ENCODE peak calls at places on chromosomes 5 and 9, in six cellular contexts. Z is uterus; I is HCT116; U is CD4-positive, CD25-positive, alpha-beta regulatory T cell; M is IMR-90; Q is astrocyte. X is an unnamed sample.
A peak's percentile ranks its signal among the peaks of the same experiment; 100 is the strongest.

GRCh38 chr9:13110766-13111400 is 168.6 kb downstream of the MPDZ start:
- DNase-seq in I (no peak), M (no peak), Z (peak; percentile 27), U (no peak), Q (peak; percentile 31), X (no peak)

GRCh38 chr5:72844218-72844603 is 27.8 kb downstream of the TNPO1 start:
- DNase-seq in Q (no peak), U (no peak), I (no peak), M (no peak), Z (no peak), X (no peak)

GRCh38 chr9:3240651-3241268 is 285.0 kb downstream of the RFX3 start:
- DNase-seq in U (peak; percentile 77), Z (peak; percentile 40), I (peak; percentile 65), M (peak; percentile 63), Q (peak; percentile 44), X (peak; percentile 72)

GRCh38 chr5:35202319-35203111 is 27.8 kb downstream of the PRLR start:
- DNase-seq in U (peak; percentile 27), Z (no peak), M (peak; percentile 52), Q (peak; percentile 20), I (peak; percentile 36), X (peak; percentile 52)

GRCh38 chr5:65961644-65962043 is 35.3 kb downstream of the ERBIN start:
- DNase-seq in I (no peak), M (peak; percentile 79), Q (peak; percentile 76), Z (no peak), U (peak; percentile 13), X (no peak)

GRCh38 chr5:130066644-130067043 is 162.4 kb downstream of the CHSY3 start:
- DNase-seq in I (no peak), U (no peak), M (no peak), Z (no peak), Q (peak; percentile 32), X (no peak)

GRCh38 chr9:42388146-42388690 is 204.8 kb downstream of the SPATA31A6 start:
- DNase-seq in I (no peak), Z (no peak), Q (no peak), M (no peak), U (no peak), X (no peak)

GRCh38 chr9:132885691-132886357 is 7.1 kb downstream of the SPACA9 start:
- DNase-seq in M (no peak), Z (no peak), U (no peak), I (no peak), Q (no peak), X (peak; percentile 60)

GRCh38 chr5:81766611-81767010 is 15.7 kb upstream of the SSBP2 start:
- DNase-seq in Z (no peak), M (no peak), I (no peak), Q (no peak), U (no peak), X (no peak)

GRCh38 chr9:132488611-132489010 is 78.6 kb downstream of the CFAP77 start:
- DNase-seq in Q (no peak), I (no peak), Z (no peak), U (no peak), M (no peak), X (no peak)

GRCh38 chr9:27371382-27371781 is 74.4 kb upstream of the EQTN start:
- DNase-seq in M (no peak), Z (no peak), I (peak; percentile 22), U (no peak), Q (no peak), X (no peak)

GRCh38 chr9:113152699-113153098 is 1.9 kb downstream of the SLC31A2 start:
- DNase-seq in Z (no peak), Q (no peak), U (peak; percentile 26), I (no peak), M (no peak), X (no peak)

GRCh38 chr5:179907570-179908324 is at the start of gene TBC1D9B:
- DNase-seq in M (peak; percentile 45), I (no peak), Z (peak; percentile 65), U (peak; percentile 80), Q (peak; percentile 22), X (peak; percentile 82)

GRCh38 chr5:37437716-37438115 is 58.6 kb downstream of the WDR70 start:
- DNase-seq in Z (no peak), U (no peak), I (no peak), Q (peak; percentile 61), M (peak; percentile 6), X (no peak)

DNA sequence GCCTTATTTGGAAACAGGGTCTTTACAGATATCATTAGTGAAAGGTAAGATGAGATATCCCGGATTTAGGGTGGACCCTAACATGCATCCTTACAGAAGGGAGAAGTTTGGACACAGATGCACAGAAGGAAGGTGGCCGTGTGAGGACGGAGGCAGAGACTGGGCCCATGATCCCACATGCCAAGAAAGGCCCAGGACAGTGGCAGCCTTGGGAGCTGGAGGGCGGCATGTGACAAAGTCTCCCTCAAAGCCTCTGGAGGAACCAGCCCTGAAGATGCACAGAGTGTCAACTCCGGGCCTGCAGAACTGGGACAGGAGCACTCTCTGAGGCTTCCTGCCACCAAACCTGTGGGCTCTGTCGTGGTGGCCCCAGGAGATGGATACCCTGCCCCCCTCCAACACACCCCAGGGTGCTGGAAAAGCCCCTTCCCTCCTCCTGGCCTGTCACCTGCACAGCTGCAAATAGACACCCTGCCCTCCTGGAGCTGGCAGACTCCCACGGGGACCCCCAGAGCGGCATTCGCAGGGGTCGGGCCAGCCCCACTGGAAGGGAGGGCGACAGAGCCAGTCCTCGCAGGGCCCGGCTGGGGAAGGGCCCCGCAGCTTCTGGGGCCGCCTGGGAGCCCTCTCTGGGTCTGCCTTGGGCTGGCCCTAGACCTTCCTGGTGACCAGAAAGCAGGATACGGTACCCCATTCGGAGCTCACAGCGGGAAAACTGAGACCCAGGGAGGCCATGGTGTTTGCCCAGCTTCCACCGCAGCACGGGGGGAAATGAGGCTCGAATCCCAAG is 7.9 kb downstream of the NACC2 start:
- DNase-seq in M (no peak), I (no peak), Q (no peak), Z (no peak), U (no peak), X (no peak)
- H3K27me3 ChIP-seq in M (no peaks in the 10 kb centered on the region), I (no peaks in the 10 kb centered on the region), Q (no peaks in the 10 kb centered on the region), Z (no peaks in the 10 kb centered on the region), U (no peaks in the 10 kb centered on the region), X (no peaks in the 10 kb centered on the region)

DNA sequence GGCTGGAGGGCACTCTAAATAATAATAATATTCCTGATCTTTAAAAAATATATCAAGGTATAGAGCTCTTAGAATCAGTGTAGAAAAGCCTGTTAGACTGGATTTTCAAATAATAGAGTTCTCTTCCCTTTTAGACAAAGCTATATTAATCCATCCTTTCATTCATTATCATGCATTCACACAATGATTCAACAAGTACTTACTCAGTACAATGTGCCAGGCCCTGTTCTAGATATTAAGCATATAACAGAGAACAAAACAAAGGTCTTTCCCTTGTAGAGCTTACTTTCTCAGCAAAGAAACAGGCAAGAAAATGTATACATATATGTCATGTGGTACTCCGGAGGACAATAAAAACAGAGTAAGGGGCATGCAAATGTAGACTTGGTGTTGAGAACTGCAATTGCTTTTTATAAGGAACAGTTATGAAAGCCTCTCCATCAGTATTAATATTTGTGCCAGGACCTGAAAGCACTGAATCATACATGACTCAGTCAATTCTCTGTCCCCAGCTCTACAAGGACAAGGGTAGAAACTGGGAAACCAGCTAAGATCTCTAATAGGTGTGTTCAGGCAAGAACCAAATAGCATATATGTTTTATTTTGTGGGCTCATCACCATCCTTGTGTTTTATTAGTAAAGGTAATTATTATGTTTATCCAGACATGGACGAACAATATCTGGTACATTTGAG is 72.2 kb downstream of the PIP5K1B start:
- DNase-seq in Z (no peak), U (no peak), I (no peak), Q (no peak), M (no peak), X (no peak)
- H3K27ac ChIP-seq in Z (no peak overlapping the region), U (no peak overlapping the region), I (no peak overlapping the region), Q (no peak overlapping the region), M (no peak overlapping the region), X (no peak overlapping the region)

GRCh38 chr5:147902606-147903115 is 3.7 kb downstream of the C5orf46 start:
- DNase-seq in Z (no peak), M (peak; percentile 3), U (no peak), Q (no peak), I (no peak), X (no peak)

GRCh38 chr5:147911427-147911826 is 5.1 kb upstream of the C5orf46 start:
- DNase-seq in Q (no peak), Z (no peak), U (no peak), M (no peak), I (no peak), X (peak; percentile 52)

GRCh38 chr5:147901555-147901954 is 4.8 kb downstream of the C5orf46 start:
- DNase-seq in M (peak; percentile 12), Z (no peak), I (no peak), U (no peak), Q (peak; percentile 92), X (no peak)

GRCh38 chr5:147904110-147904509 is 2.2 kb downstream of the C5orf46 start:
- DNase-seq in Z (no peak), M (no peak), Q (peak; percentile 54), I (no peak), U (no peak), X (no peak)

DNA sequence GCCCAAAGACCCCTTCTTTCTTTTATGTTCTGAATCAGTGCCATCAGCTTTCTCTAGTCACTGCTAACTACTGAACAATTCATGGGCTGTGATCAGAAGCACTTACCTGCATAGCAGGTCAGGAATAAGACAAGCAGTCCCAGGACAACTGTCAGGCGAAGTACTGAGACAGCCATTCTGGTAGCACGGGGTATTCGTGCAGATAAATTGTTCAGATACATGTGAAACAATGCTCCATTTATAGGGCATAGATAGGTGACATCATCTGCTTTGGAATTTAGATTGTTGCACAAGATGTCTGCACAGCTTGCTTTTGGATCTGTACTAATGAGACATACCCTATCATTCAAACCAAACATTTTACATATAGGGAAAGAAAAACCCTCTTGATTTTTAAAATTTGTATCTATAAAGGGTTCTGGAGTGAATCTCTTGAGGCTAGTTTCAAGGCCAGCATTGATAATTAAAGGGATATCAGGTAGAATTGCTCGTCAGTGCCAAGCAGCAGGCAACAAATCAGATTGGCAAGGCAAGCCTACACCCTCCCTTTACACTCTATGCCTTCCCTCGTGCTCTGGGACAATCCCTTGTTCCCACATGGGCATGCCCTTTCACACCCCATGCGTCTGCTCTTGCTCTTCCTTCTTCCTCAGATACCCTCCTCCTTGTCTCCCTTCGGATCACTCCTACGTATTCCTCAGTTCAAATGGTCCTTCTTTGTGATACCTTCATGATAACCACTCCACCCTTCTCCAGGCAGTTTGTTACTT is at the start of gene C5orf46:
- DNase-seq in Z (no peak), M (peak; percentile 57), U (no peak), I (no peak), Q (peak; percentile 84), X (no peak)
- H3K4me3 ChIP-seq in Z (no peak within 1 kb of the TSS), M (no peak within 1 kb of the TSS), U (no peak within 1 kb of the TSS), I (no peak within 1 kb of the TSS), Q (peak within 1 kb of the TSS; percentile 45), X (no peak within 1 kb of the TSS)

GRCh38 chr5:123285122-123286011 is 137.8 kb downstream of the CEP120 start:
- DNase-seq in Z (peak; percentile 43), U (no peak), M (peak; percentile 61), I (no peak), Q (peak; percentile 32), X (no peak)

GRCh38 chr5:123289210-123289609 is 134.0 kb downstream of the CEP120 start:
- DNase-seq in I (no peak), U (no peak), Z (no peak), Q (no peak), M (no peak), X (no peak)

GRCh38 chr5:123283031-123283430 is 140.2 kb downstream of the CEP120 start:
- DNase-seq in I (no peak), U (no peak), Z (peak; percentile 49), Q (no peak), M (no peak), X (no peak)

GRCh38 chr5:123283537-123283936 is 139.7 kb downstream of the CEP120 start:
- DNase-seq in Q (no peak), M (no peak), U (no peak), Z (no peak), I (no peak), X (no peak)

GRCh38 chr5:123287881-123288280 is 135.3 kb downstream of the CEP120 start:
- DNase-seq in Q (no peak), I (no peak), M (no peak), U (no peak), Z (no peak), X (no peak)
- H3K27me3 ChIP-seq in Q (peaks cover 13% of the 10 kb centered on the region), I (no peaks in the 10 kb centered on the region), M (peaks cover 1% of the 10 kb centered on the region), U (peaks cover 15% of the 10 kb centered on the region), Z (no peaks in the 10 kb centered on the region), X (peaks cover 3% of the 10 kb centered on the region)

X was measured in lower lobe of right lung.